ENCODE peak calls at places on chromosomes 13 and 19, in five cellular contexts. O, M, F, N and T are unnamed samples.

GRCh38 chr13:19150712-19151228 is 30.9 kb downstream of the TUBA3C start:
- DNase-seq in F (no peak), M (no peak), N (no peak), O (no peak), T (no peak)

GRCh38 chr19:52735734-52736133 is 890 bp upstream of the ZNF611 start:
- DNase-seq in O (no peak), N (peak; percentile 8), F (no peak), M (no peak), T (no peak)

GRCh38 chr19:4066682-4067395 is at the start of gene ZBTB7A:
- DNase-seq in O (peak; percentile 86), N (peak; percentile 71), M (peak; percentile 81), F (peak; percentile 70), T (no peak)

GRCh38 chr19:52922841-52923781 is at the start of gene ZNF888:
- DNase-seq in N (peak; percentile 79), O (peak; percentile 79), F (peak; percentile 80), M (peak; percentile 82), T (peak; percentile 23)

GRCh38 chr13:43470610-43471009 is 316.2 kb downstream of the ENOX1 start:
- DNase-seq in M (no peak), O (no peak), F (no peak), N (no peak), T (no peak)

GRCh38 chr19:29404951-29405727 is 120.7 kb upstream of the VSTM2B start:
- DNase-seq in F (no peak), N (peak; percentile 61), O (no peak), M (no peak), T (no peak)

GRCh38 chr19:10554760-10555612 is 10.8 kb downstream of the KRI1 start:
- DNase-seq in O (no peak), N (no peak), F (no peak), M (no peak), T (no peak)

GRCh38 chr19:4220188-4220587 is 9.1 kb upstream of the EBI3 start:
- DNase-seq in N (no peak), M (no peak), O (no peak), F (no peak), T (no peak)

GRCh38 chr19:16369664-16370576 is 45.3 kb downstream of the KLF2 start:
- DNase-seq in O (peak; percentile 94), F (peak; percentile 47), N (no peak), M (peak; percentile 70), T (no peak)

GRCh38 chr19:17109300-17109699 is 33.7 kb downstream of the MYO9B start:
- DNase-seq in M (no peak), F (no peak), O (no peak), N (no peak), T (no peak)

GRCh38 chr13:23322353-23323336 is 110.9 kb downstream of the SACS start:
- DNase-seq in N (no peak), O (no peak), F (no peak), M (no peak), T (no peak)

GRCh38 chr19:20103091-20103501 is 25.3 kb downstream of the ZNF90 start:
- DNase-seq in M (no peak), N (no peak), O (no peak), F (no peak), T (no peak)